ENCODE peak calls at places on chromosomes 2 and 18, in eight cellular contexts. K is H9, W is cardiac muscle cell, N is fibroblast of lung, B is astrocyte, L is body of pancreas, Y is brain microvascular endothelial cell, I is left ventricle myocardium inferior. S is an unnamed sample.

GRCh38 chr2:139059617-139060016 is 279.4 kb upstream of the NXPH2 start:
- DNase-seq in B (no peak), I (no peak), N (no peak), L (no peak), W (no peak), Y (no peak), K (no peak), S (no peak)

GRCh38 chr2:29662841-29663240 is 258.5 kb downstream of the ALK start:
- DNase-seq in K (no peak), W (no peak), I (no peak), L (no peak), N (peak), Y (no peak), B (peak), S (no peak)

GRCh38 chr2:143685439-143686078 is 556.3 kb downstream of the ARHGAP15 start:
- DNase-seq in K (no peak), Y (no peak), L (no peak), I (no peak), W (no peak), N (no peak), B (no peak), S (no peak)

GRCh38 chr2:172887280-172887679 is 151.6 kb downstream of the RAPGEF4 start:
- DNase-seq in B (no peak), L (no peak), N (no peak), I (no peak), Y (no peak), W (no peak), K (no peak), S (no peak)

GRCh38 chr2:132662742-132663141 is 7.3 kb downstream of the LYPD1 start:
- DNase-seq in L (no peak), I (no peak), K (no peak), B (peak), N (peak), Y (no peak), W (no peak), S (no peak)

GRCh38 chr18:6857305-6857704 is 127.8 kb downstream of the ARHGAP28 start:
- DNase-seq in K (no peak), B (no peak), I (no peak), L (no peak), Y (peak), N (no peak), W (no peak), S (no peak)

GRCh38 chr18:41849632-41850031 is 105.4 kb upstream of the PIK3C3 start:
- DNase-seq in Y (no peak), I (no peak), L (no peak), K (no peak), B (no peak), W (no peak), N (no peak), S (no peak)

GRCh38 chr2:13576634-13577033 is 859.9 kb downstream of the TRIB2 start:
- DNase-seq in W (no peak), B (no peak), L (no peak), Y (no peak), K (no peak), I (no peak), N (no peak), S (no peak)

GRCh38 chr2:79432731-79433146 is 80.1 kb upstream of the CTNNA2 start:
- DNase-seq in K (no peak), Y (no peak), B (no peak), W (no peak), I (no peak), N (no peak), L (peak), S (no peak)

GRCh38 chr2:207960090-207960489 is 65.2 kb downstream of the PLEKHM3 start:
- DNase-seq in B (no peak), L (no peak), W (no peak), I (no peak), N (no peak), K (no peak), Y (no peak), S (no peak)

GRCh38 chr18:31321719-31322118 is 3.8 kb downstream of the DSG1 start:
- DNase-seq in N (peak), K (no peak), W (no peak), B (peak), L (no peak), Y (no peak), I (no peak), S (no peak)

GRCh38 chr2:67871696-67872320 is 191.0 kb downstream of the C1D start:
- DNase-seq in W (no peak), Y (peak), L (no peak), I (no peak), B (peak), K (no peak), N (peak), S (no peak)

GRCh38 chr18:48997985-48998831 is 47.4 kb upstream of the SMAD7 start:
- DNase-seq in B (peak), K (peak), L (peak), W (peak), I (peak), Y (peak), N (peak), S (no peak)

GRCh38 chr18:79919089-79919488 is 32.4 kb downstream of the SLC66A2 start:
- DNase-seq in N (no peak), Y (no peak), I (no peak), L (peak), B (no peak), W (no peak), K (peak), S (no peak)

GRCh38 chr2:153416071-153416470 is 62.5 kb downstream of the RPRM start:
- DNase-seq in Y (no peak), K (no peak), B (peak), N (peak), L (no peak), I (no peak), W (no peak), S (no peak)

GRCh38 chr2:121285077-121285449 is at the start of gene TFCP2L1:
- DNase-seq in B (no peak), K (peak), N (peak), I (no peak), Y (no peak), L (peak), W (peak), S (no peak)

GRCh38 chr2:108619916-108620620 is 85.8 kb downstream of the LIMS1 start:
- DNase-seq in L (no peak), W (no peak), Y (no peak), N (no peak), K (no peak), I (no peak), B (no peak), S (no peak)

GRCh38 chr2:108193251-108193650 is 46.5 kb upstream of the SULT1C3 start:
- DNase-seq in K (no peak), L (no peak), B (no peak), W (no peak), N (peak), I (no peak), Y (no peak), S (no peak)

GRCh38 chr2:12177052-12177994 is 430.9 kb downstream of the LPIN1 start:
- DNase-seq in K (no peak), B (peak), N (peak), I (peak), L (peak), W (no peak), Y (peak), S (no peak)

GRCh38 chr2:129717560-129718128 is 261.8 kb upstream of the RAB6C start:
- DNase-seq in N (no peak), Y (no peak), B (no peak), I (no peak), K (no peak), L (no peak), W (no peak), S (no peak)

GRCh38 chr2:132256251-132256902 is 94.6 kb upstream of the ANKRD30BL start:
- DNase-seq in W (no peak), Y (no peak), N (no peak), K (no peak), L (no peak), I (no peak), B (no peak), S (no peak)

GRCh38 chr18:60746491-60746890 is 373.9 kb upstream of the MC4R start:
- DNase-seq in L (no peak), B (no peak), N (no peak), Y (no peak), K (no peak), W (no peak), I (no peak), S (no peak)

GRCh38 chr2:178243961-178244360 is 49.6 kb downstream of the OSBPL6 start:
- DNase-seq in W (no peak), I (no peak), B (no peak), K (no peak), L (no peak), Y (no peak), N (no peak), S (no peak)

GRCh38 chr2:159711562-159712193 is 628 bp upstream of the MARCHF7 start:
- DNase-seq in L (no peak), K (no peak), N (no peak), I (no peak), W (no peak), Y (peak), B (peak), S (no peak)

GRCh38 chr2:16640024-16640423 is 25.6 kb downstream of the CYRIA start:
- DNase-seq in I (no peak), N (no peak), B (no peak), W (no peak), K (no peak), Y (no peak), L (no peak), S (no peak)

GRCh38 chr2:44055664-44056063 is 59.9 kb upstream of the LRPPRC start:
- DNase-seq in W (no peak), B (no peak), L (no peak), N (no peak), Y (no peak), I (no peak), K (no peak), S (no peak)

GRCh38 chr18:32618501-32618985 is 147.9 kb upstream of the GAREM1 start:
- DNase-seq in L (no peak), Y (no peak), B (no peak), W (no peak), N (no peak), I (no peak), K (no peak), S (no peak)

GRCh38 chr2:176118606-176119370 is 2.2 kb downstream of the HOXD10 start:
- DNase-seq in B (no peak), I (no peak), K (peak), L (peak), N (no peak), W (no peak), Y (no peak), S (no peak)
- H3K27ac ChIP-seq in B (no peak), I (no peak), K (no peak), L (no peak), N (no peak), W (no peak), Y (no peak), S (no peak)

GRCh38 chr2:215826376-215826775 is 187.0 kb downstream of the MREG start:
- DNase-seq in K (no peak), N (no peak), B (no peak), L (no peak), Y (no peak), I (no peak), W (no peak), S (no peak)

GRCh38 chr2:215829261-215829660 is 184.1 kb downstream of the MREG start:
- DNase-seq in B (no peak), I (no peak), N (no peak), W (no peak), Y (no peak), L (no peak), K (no peak), S (no peak)

GRCh38 chr2:215826838-215827441 is 186.4 kb downstream of the MREG start:
- DNase-seq in L (no peak), N (peak), B (peak), I (no peak), W (peak), K (no peak), Y (no peak), S (no peak)

GRCh38 chr2:215830313-215830712 is 183.0 kb downstream of the MREG start:
- DNase-seq in K (no peak), W (no peak), N (peak), L (no peak), B (peak), Y (no peak), I (peak), S (no peak)

GRCh38 chr2:215828528-215829184 is 184.7 kb downstream of the MREG start:
- DNase-seq in B (peak), I (no peak), Y (peak), L (peak), N (peak), K (peak), W (peak), S (no peak)
- TF ChIP-seq CTCF in B (peak), I (peak), Y (peak), L (peak), N (peak), K (peak), W (peak), S (peak)

GRCh38 chr2:1727796-1728474 is 16.4 kb downstream of the PXDN start:
- DNase-seq in L (no peak), K (no peak), Y (no peak), W (no peak), N (no peak), I (no peak), B (no peak), S (no peak)
- H3K27ac ChIP-seq in L (no peak), K (no peak), Y (no peak), W (no peak), N (peak), I (no peak), B (peak), S (no peak)

DNA sequence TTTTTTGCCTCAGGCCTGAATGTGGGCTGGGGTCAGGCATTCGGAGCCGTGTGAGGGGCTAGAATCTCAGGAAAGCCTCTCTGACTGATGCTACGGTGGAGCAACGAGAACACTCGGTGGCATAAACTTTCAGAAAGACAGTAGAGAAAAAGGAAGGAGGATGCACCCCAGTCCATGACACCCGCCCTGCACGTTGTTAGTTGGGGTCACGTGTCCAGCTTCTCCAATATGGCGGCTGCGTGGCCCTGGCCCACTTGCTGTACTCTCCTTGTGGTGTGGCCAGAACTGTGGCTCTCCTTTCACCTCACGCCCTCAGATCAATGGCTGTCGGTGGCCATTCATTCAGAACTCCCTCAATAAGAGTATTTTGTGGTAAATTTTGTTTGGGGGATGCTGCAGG is 131.2 kb downstream of the KCTD1 start:
- DNase-seq in B (no peak), N (no peak), L (no peak), W (no peak), Y (no peak), I (no peak), K (no peak), S (no peak)
- TF ChIP-seq CTCF in B (no peak), N (no peak), L (no peak), W (no peak), Y (no peak), I (no peak), K (no peak), S (no peak)

DNA sequence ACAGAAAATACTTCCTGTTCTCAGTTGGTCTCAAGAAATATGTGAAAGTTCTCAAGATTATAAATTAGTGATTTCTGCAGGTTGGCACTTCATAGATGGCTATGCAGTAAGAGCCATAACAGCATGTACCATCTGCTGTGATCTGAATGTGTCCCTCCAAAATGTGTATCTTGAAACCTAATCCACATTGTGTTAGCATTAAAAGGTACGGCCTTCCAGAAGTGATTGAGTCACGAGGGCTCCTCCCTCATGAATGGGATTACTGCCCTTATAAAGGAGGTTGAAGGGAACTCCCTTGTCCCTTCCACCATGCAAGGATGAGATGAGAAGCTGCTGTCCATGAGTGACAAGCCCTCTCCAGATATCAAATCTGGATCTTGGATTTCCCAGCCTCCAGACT is 45.0 kb downstream of the METTL4 start:
- DNase-seq in B (no peak), I (no peak), W (no peak), Y (no peak), L (no peak), K (no peak), N (no peak), S (no peak)
- H3K27ac ChIP-seq in B (no peak), I (no peak), W (no peak), Y (no peak), L (no peak), K (no peak), N (no peak), S (no peak)

GRCh38 chr18:13676499-13676898 is 49.9 kb downstream of the FAM210A start:
- DNase-seq in B (no peak), K (no peak), Y (no peak), L (no peak), N (no peak), W (no peak), I (no peak), S (no peak)

GRCh38 chr18:13684546-13684945 is 41.8 kb downstream of the FAM210A start:
- DNase-seq in I (no peak), Y (no peak), W (no peak), B (no peak), K (no peak), N (no peak), L (no peak), S (no peak)

GRCh38 chr18:13681701-13682100 is 44.7 kb downstream of the FAM210A start:
- DNase-seq in N (no peak), L (no peak), B (no peak), I (no peak), Y (no peak), K (no peak), W (no peak), S (no peak)

DNA sequence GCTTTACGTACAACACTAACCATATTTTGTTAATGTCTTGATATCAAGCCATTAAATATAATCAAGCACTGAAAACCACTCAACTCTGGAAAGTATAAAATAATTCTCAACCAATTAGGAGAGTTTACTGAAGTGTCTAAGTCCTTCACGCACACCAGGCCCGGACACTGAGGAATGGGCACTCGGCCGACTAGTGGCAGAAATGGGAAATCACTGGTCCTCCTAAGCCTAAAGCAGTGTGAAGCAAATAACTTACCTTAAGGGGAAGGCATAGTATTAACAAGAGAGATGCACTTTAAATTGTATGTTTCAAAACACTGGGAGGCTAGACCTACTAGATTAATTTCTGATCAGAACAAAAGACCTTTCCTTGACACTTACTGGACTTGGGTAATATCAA is 45.7 kb downstream of the FAM210A start:
- DNase-seq in W (peak), B (no peak), L (peak), Y (no peak), N (no peak), K (peak), I (peak), S (no peak)
- TF ChIP-seq CTCF in W (peak), B (peak), L (peak), Y (peak), N (peak), K (peak), I (peak), S (no peak)

DNA sequence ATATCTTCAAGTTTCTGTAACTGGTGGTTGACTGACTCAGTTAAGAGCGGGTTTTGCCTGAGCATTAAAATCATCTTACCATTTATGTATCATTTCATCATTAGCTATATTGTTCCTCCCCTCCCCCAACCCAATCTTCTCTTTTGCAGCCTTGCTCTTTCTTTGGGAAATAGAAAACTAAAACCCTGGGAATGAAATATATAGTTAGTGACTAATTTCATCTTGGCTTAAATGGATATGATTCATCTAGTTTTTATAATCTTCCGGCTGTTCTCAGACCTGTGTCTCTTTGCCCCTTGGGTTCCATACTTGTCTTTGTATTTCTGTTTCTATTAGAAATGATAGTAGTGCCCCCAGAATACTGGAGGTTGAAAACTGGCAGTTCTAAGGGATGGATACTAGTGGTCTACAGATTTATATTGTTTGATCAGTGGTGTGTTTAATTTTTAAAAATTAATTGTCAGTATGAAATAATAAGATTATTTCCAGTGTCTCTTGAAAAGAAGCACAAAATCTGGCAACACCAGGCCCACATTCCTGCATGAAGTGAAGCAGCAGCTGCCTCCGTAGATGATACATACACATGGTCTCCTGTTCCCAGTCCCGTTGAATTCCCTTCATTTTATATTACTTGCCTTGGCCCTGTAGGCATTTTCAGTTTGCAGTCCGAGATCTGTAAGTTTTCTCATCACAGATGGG is 44.5 kb downstream of the PHLPP1 start:
- DNase-seq in Y (peak), L (no peak), I (no peak), W (no peak), K (no peak), N (peak), B (peak), S (no peak)
- H3K27ac ChIP-seq in Y (peak), L (no peak), I (no peak), W (no peak), K (peak), N (no peak), B (peak), S (no peak)

GRCh38 chr18:73514449-73514848 is 633.2 kb downstream of the FBXO15 start:
- DNase-seq in B (no peak), W (no peak), N (no peak), Y (no peak), I (no peak), K (no peak), L (no peak), S (no peak)

GRCh38 chr18:73520229-73520628 is 627.4 kb downstream of the FBXO15 start:
- DNase-seq in B (no peak), L (no peak), N (no peak), I (no peak), K (peak), Y (no peak), W (no peak), S (no peak)
- TF ChIP-seq CTCF in B (no peak), L (no peak), N (no peak), I (peak), K (peak), Y (peak), W (no peak), S (no peak)